ENCODE peak calls at places on chromosome 1, in four cellular contexts. D is GM12891, J is K562, B is GM12878. I is an unnamed sample.

GRCh38 chr1:84377480-84378095 is 20.7 kb upstream of the DNASE2B start:
- DNase-seq in J (no peak), B (no peak), D (no peak), I (no peak)

GRCh38 chr1:27566462-27567182 is 37.3 kb downstream of the AHDC1 start:
- DNase-seq in D (no peak), B (no peak), J (no peak), I (no peak)

GRCh38 chr1:192852001-192852400 is 43.2 kb downstream of the RGS2 start:
- DNase-seq in D (no peak), B (no peak), J (no peak), I (no peak)

GRCh38 chr1:6913086-6913485 is 127.8 kb downstream of the CAMTA1 start:
- DNase-seq in J (no peak), D (no peak), B (no peak), I (no peak)

GRCh38 chr1:149844096-149844495 is 55.3 kb upstream of the BOLA1 start:
- DNase-seq in J (no peak), D (no peak), B (no peak), I (no peak)

GRCh38 chr1:13605159-13605558 is 21.5 kb downstream of the PDPN start:
- DNase-seq in D (no peak), B (no peak), J (no peak), I (no peak)

GRCh38 chr1:20477355-20478071 is 8.5 kb downstream of the CAMK2N1 start:
- DNase-seq in J (no peak), D (no peak), B (no peak), I (no peak)

GRCh38 chr1:115761601-115762302 is 6.8 kb downstream of the CASQ2 start:
- DNase-seq in D (no peak), J (no peak), B (no peak), I (no peak)

GRCh38 chr1:99579691-99580171 is 66.2 kb upstream of the PALMD start:
- DNase-seq in J (no peak), D (no peak), B (no peak), I (no peak)

GRCh38 chr1:182679684-182680083 is 4.7 kb downstream of the RGS8 start:
- DNase-seq in B (no peak), J (no peak), D (no peak), I (no peak)

GRCh38 chr1:226549937-226550670 is 1.5 kb downstream of the STUM start:
- DNase-seq in B (no peak), J (peak; percentile 65), D (peak; percentile 37), I (no peak)

GRCh38 chr1:34066921-34067603 is 98.0 kb downstream of the CSMD2 start:
- DNase-seq in D (no peak), J (no peak), B (no peak), I (no peak)

GRCh38 chr1:33735624-33736023 is 128.3 kb upstream of the HMGB4 start:
- DNase-seq in D (no peak), J (no peak), B (no peak), I (no peak)

GRCh38 chr1:234825498-234826176 is 215.7 kb upstream of the IRF2BP2 start:
- DNase-seq in B (no peak), D (no peak), J (no peak), I (no peak)

GRCh38 chr1:91650764-91651163 is 150.1 kb downstream of the CDC7 start:
- DNase-seq in J (peak; percentile 23), D (no peak), B (no peak), I (no peak)

GRCh38 chr1:42931911-42932422 is 26.7 kb downstream of the SLC2A1 start:
- DNase-seq in J (peak; percentile 51), B (peak; percentile 88), D (peak; percentile 90), I (peak; percentile 83)

GRCh38 chr1:15707239-15707940 is 23.3 kb downstream of the PLEKHM2 start:
- DNase-seq in J (no peak), B (no peak), D (no peak), I (no peak)

GRCh38 chr1:45892068-45892785 is 88.8 kb downstream of the MAST2 start:
- DNase-seq in B (no peak), J (no peak), D (no peak), I (no peak)

GRCh38 chr1:209040351-209040750 is 543.2 kb upstream of the CAMK1G start:
- DNase-seq in B (no peak), J (no peak), D (no peak), I (no peak)

GRCh38 chr1:2860476-2861142 is 59.1 kb upstream of the TTC34 start:
- DNase-seq in D (no peak), B (no peak), J (no peak), I (no peak)

GRCh38 chr1:53602376-53602775 is 136.6 kb downstream of the GLIS1 start:
- DNase-seq in B (no peak), J (no peak), D (no peak), I (no peak)

GRCh38 chr1:151993734-151994496 is at the start of gene S100A10:
- DNase-seq in J (peak; percentile 58), D (peak; percentile 20), B (no peak), I (no peak)

GRCh38 chr1:151993084-151993733 is 450 bp downstream of the S100A10 start:
- DNase-seq in B (no peak), J (no peak), D (peak; percentile 17), I (peak; percentile 23)

GRCh38 chr1:151990856-151991198 is 2.8 kb downstream of the S100A10 start:
- DNase-seq in D (no peak), B (no peak), J (no peak), I (no peak)

GRCh38 chr1:151991663-151992344 is 1.9 kb downstream of the S100A10 start:
- DNase-seq in J (no peak), D (no peak), B (no peak), I (no peak)

GRCh38 chr1:151992345-151993083 is 1.1 kb downstream of the S100A10 start:
- DNase-seq in D (no peak), B (no peak), J (peak; percentile 70), I (peak; percentile 70)
- TF ChIP-seq SPI1 in D (no peak), B (no peak), J (peak; percentile 15), I (peak; percentile 48)

GRCh38 chr1:162500805-162501204 is 3.2 kb downstream of the UHMK1 start:
- DNase-seq in B (no peak), J (no peak), D (no peak), I (no peak)

GRCh38 chr1:162498442-162498785 is 796 bp downstream of the UHMK1 start:
- DNase-seq in B (no peak), D (no peak), J (no peak), I (no peak)

GRCh38 chr1:162497723-162498441 is at the start of gene UHMK1:
- DNase-seq in D (peak; percentile 83), J (peak; percentile 96), B (no peak), I (peak; percentile 92)

GRCh38 chr1:162502077-162502476 is 4.5 kb downstream of the UHMK1 start:
- DNase-seq in B (no peak), D (no peak), J (no peak), I (no peak)

DNA sequence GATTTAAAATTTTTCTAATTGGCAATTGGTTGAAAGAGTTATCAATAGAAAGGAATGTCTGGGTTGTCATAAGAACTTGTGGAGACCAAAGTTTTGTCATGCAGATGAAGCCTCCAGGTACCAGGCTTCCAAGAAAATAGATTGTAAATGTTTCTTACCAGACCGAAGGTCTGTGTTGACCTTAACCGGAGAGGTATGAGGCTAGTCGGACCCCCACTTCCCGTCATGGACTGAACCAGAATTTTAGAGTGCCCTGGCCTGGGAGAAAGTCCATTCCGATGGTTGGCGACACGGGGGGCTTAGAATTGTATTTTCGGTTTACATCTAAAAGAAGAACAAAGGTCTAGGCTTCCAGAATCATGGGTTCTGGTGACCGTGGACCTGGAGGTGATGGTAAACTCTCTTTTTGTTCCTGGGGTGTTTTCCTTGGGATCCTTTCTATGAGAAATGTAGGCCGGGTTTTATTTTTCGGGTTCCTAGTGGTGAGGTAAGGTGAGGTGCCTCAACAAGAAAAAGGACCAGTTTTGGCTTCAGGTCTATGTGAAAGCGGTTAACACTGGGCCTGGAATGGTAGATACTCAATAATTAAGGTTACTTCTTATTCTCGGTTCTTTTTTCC is 405 bp upstream of the UHMK1 start:
- DNase-seq in D (no peak), J (no peak), B (peak; percentile 51), I (no peak)
- TF ChIP-seq SPI1 in D (no peak), J (no peak), B (no peak), I (no peak)

DNA sequence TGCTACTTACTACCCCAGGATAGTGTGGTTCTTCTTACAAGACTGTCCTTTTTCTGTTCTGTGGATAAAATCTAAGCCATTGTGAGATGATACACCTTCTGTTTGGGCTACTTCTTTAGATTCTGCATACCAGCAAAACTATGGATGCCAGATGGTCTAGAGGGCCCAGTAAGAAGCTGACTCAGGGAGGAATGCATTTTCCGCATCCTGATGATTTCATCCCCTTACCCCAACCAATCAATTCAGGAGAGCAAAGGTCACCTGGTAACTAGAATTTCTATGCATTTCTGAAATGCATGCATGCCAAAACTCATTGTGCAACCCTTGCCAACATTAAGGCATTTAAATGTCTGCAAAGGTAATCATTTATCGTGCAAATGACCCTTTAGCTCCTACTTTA is 285.7 kb upstream of the ZP4 start:
- DNase-seq in J (no peak), D (no peak), B (no peak), I (no peak)
- TF ChIP-seq SPI1 in J (no peak), D (no peak), B (no peak), I (no peak)

GRCh38 chr1:59079434-59080135 is 217.3 kb upstream of the FGGY start:
- DNase-seq in J (no peak), B (no peak), D (no peak), I (no peak)

GRCh38 chr1:59081795-59082194 is 215.1 kb upstream of the FGGY start:
- DNase-seq in J (no peak), D (no peak), B (no peak), I (no peak)

GRCh38 chr1:59081181-59081580 is 215.7 kb upstream of the FGGY start:
- DNase-seq in B (no peak), J (no peak), D (no peak), I (no peak)

GRCh38 chr1:59085101-59085500 is 211.8 kb upstream of the FGGY start:
- DNase-seq in J (no peak), B (no peak), D (no peak), I (no peak)

GRCh38 chr1:59083946-59084865 is 212.7 kb upstream of the FGGY start:
- DNase-seq in B (no peak), J (no peak), D (no peak), I (no peak)
- TF ChIP-seq SPI1 in B (no peak), J (no peak), D (no peak), I (no peak)

GRCh38 chr1:154752273-154753030 is 117.6 kb downstream of the KCNN3 start:
- DNase-seq in J (no peak), B (no peak), D (no peak), I (no peak)

GRCh38 chr1:154749078-154749760 is 120.9 kb downstream of the KCNN3 start:
- DNase-seq in J (peak; percentile 25), B (peak; percentile 28), D (no peak), I (peak; percentile 63)

GRCh38 chr1:154753426-154753825 is 116.7 kb downstream of the KCNN3 start:
- DNase-seq in B (no peak), D (no peak), J (no peak), I (no peak)

GRCh38 chr1:154750681-154751665 is 119.1 kb downstream of the KCNN3 start:
- DNase-seq in J (no peak), B (no peak), D (no peak), I (no peak)

GRCh38 chr1:154751690-154752089 is 118.4 kb downstream of the KCNN3 start:
- DNase-seq in B (no peak), J (no peak), D (no peak), I (peak; percentile 82)
- TF ChIP-seq SPI1 in B (no peak), J (no peak), D (no peak), I (no peak)